ENCODE peak calls at places on chromosomes 5 and 9, in five cellular contexts. N is AG08395, Y is NCI-H446, Z is H54, E is GM12865. O is an unnamed sample.

GRCh38 chr9:35903049-35903448 is 3.0 kb upstream of the HRCT1 start:
- DNase-seq in N (peak), Y (peak), Z (no peak), E (peak), O (no peak)

GRCh38 chr5:4639959-4640358 is 500.2 kb upstream of the ADAMTS16 start:
- DNase-seq in N (no peak), Y (no peak), Z (no peak), E (no peak), O (no peak)

GRCh38 chr9:137049544-137050449 is 3.8 kb upstream of the NPDC1 start:
- DNase-seq in N (peak), Y (no peak), Z (peak), E (peak), O (no peak)

GRCh38 chr5:56047448-56047847 is 52.7 kb upstream of the IL6ST start:
- DNase-seq in N (no peak), Y (no peak), Z (no peak), E (no peak), O (no peak)

GRCh38 chr9:94110821-94111252 is 26.6 kb downstream of the PTPDC1 start:
- DNase-seq in N (peak), Y (no peak), Z (no peak), E (no peak), O (no peak)

GRCh38 chr5:180830253-180831138 is 27.9 kb upstream of the MGAT1 start:
- DNase-seq in N (no peak), Y (peak), Z (no peak), E (peak), O (no peak)

GRCh38 chr5:32144637-32145207 is 29.4 kb downstream of the GOLPH3 start:
- DNase-seq in N (no peak), Y (no peak), Z (no peak), E (no peak), O (no peak)

GRCh38 chr9:136255896-136256890 is 10.6 kb upstream of the QSOX2 start:
- DNase-seq in N (no peak), Y (no peak), Z (peak), E (no peak), O (no peak)

GRCh38 chr5:180467576-180467975 is 26.6 kb upstream of the CNOT6 start:
- DNase-seq in N (no peak), Y (no peak), Z (no peak), E (no peak), O (no peak)

GRCh38 chr9:99096409-99096808 is 8.5 kb upstream of the TGFBR1 start:
- DNase-seq in N (no peak), Y (no peak), Z (no peak), E (no peak), O (no peak)

GRCh38 chr9:71924576-71924975 is 13.1 kb downstream of the C9orf85 start:
- DNase-seq in N (no peak), Y (no peak), Z (no peak), E (no peak), O (no peak)

GRCh38 chr9:113516840-113517577 is 53.5 kb downstream of the RGS3 start:
- DNase-seq in N (no peak), Y (no peak), Z (no peak), E (peak), O (no peak)

GRCh38 chr9:14096182-14096922 is 217.6 kb downstream of the NFIB start:
- DNase-seq in N (no peak), Y (no peak), Z (no peak), E (no peak), O (no peak)

GRCh38 chr5:87382224-87382623 is 30.5 kb downstream of the CCNH start:
- DNase-seq in N (no peak), Y (no peak), Z (no peak), E (no peak), O (no peak)

GRCh38 chr5:59923465-59923864 is 29.9 kb upstream of the PDE4D start:
- DNase-seq in N (peak), Y (no peak), Z (no peak), E (no peak), O (no peak)

GRCh38 chr5:39283231-39283818 is 64.0 kb upstream of the FYB1 start:
- DNase-seq in N (peak), Y (peak), Z (peak), E (peak), O (no peak)

GRCh38 chr9:35366627-35367026 is 123.3 kb upstream of the RUSC2 start:
- DNase-seq in N (no peak), Y (no peak), Z (no peak), E (no peak), O (no peak)

GRCh38 chr5:125891326-125891725 is 531.9 kb upstream of the GRAMD2B start:
- DNase-seq in N (no peak), Y (no peak), Z (no peak), E (no peak), O (no peak)

GRCh38 chr9:124452326-124452725 is 2.1 kb downstream of the ADGRD2 start:
- DNase-seq in N (no peak), Y (no peak), Z (no peak), E (no peak), O (no peak)

GRCh38 chr5:56543431-56544385 is 271.6 kb upstream of the MAP3K1 start:
- DNase-seq in N (no peak), Y (no peak), Z (no peak), E (no peak), O (no peak)

GRCh38 chr5:1062761-1063568 is 48.9 kb downstream of the SLC12A7 start:
- DNase-seq in N (no peak), Y (no peak), Z (no peak), E (no peak), O (no peak)

GRCh38 chr5:78778538-78778937 is 130.0 kb upstream of the LHFPL2 start:
- DNase-seq in N (peak), Y (no peak), Z (no peak), E (no peak), O (peak)

GRCh38 chr5:39437469-39437868 is 12.7 kb upstream of the DAB2 start:
- DNase-seq in N (no peak), Y (no peak), Z (no peak), E (no peak), O (no peak)

GRCh38 chr9:133367778-133368177 is 8.1 kb downstream of the SURF4 start:
- DNase-seq in N (no peak), Y (no peak), Z (no peak), E (no peak), O (no peak)

GRCh38 chr9:126374366-126374781 is 47.7 kb downstream of the MVB12B start:
- DNase-seq in N (no peak), Y (no peak), Z (no peak), E (no peak), O (no peak)

GRCh38 chr5:1747079-1747802 is 52.4 kb downstream of the MRPL36 start:
- DNase-seq in N (no peak), Y (no peak), Z (no peak), E (no peak), O (no peak)

GRCh38 chr5:127296321-127296720 is 5.7 kb downstream of the MEGF10 start:
- DNase-seq in N (peak), Y (no peak), Z (peak), E (no peak), O (no peak)

GRCh38 chr9:69498430-69498829 is 173.4 kb downstream of the ENTREP1 start:
- DNase-seq in N (no peak), Y (no peak), Z (no peak), E (no peak), O (no peak)

GRCh38 chr5:107368593-107368992 is 302.1 kb downstream of the EFNA5 start:
- DNase-seq in N (no peak), Y (no peak), Z (no peak), E (no peak), O (no peak)

O was measured in DMS 273 treated with DMSO at 0.1 percent for 48 hours.